ENCODE peak calls at places on chromosomes 13 and 19, in six cellular contexts. One of them, this sample, is unnamed.
A peak's percentile ranks its signal among the peaks of the same experiment; 100 is the strongest.

GRCh38 chr19:3075605-3076431 is 13.5 kb upstream of the TLE5 start:
- DNase-seq in A172: no peak
- DNase-seq in T1000: no peak
- DNase-seq in skeletal muscle cell: no peak
- DNase-seq in nucleus accumbens: peak; percentile 28
- DNase-seq in T-helper 17 cell: peak; percentile 78
- DNase-seq in this sample: peak; percentile 84

GRCh38 chr19:6267552-6268381 is 12.0 kb downstream of the MLLT1 start:
- DNase-seq in A172: no peak
- DNase-seq in T-helper 17 cell: no peak
- DNase-seq in nucleus accumbens: no peak
- DNase-seq in skeletal muscle cell: no peak
- DNase-seq in T1000: no peak
- DNase-seq in this sample: no peak

GRCh38 chr13:33578786-33579185 is 239.2 kb upstream of the RFC3 start:
- DNase-seq in skeletal muscle cell: no peak
- DNase-seq in A172: no peak
- DNase-seq in nucleus accumbens: no peak
- DNase-seq in T-helper 17 cell: no peak
- DNase-seq in T1000: no peak
- DNase-seq in this sample: no peak

GRCh38 chr19:51078104-51078503 is 4.6 kb downstream of the KLK14 start:
- DNase-seq in nucleus accumbens: no peak
- DNase-seq in T1000: no peak
- DNase-seq in T-helper 17 cell: no peak
- DNase-seq in skeletal muscle cell: no peak
- DNase-seq in A172: no peak
- DNase-seq in this sample: no peak

GRCh38 chr13:25455146-25455545 is 83.4 kb downstream of the ATP8A2 start:
- DNase-seq in nucleus accumbens: no peak
- DNase-seq in skeletal muscle cell: no peak
- DNase-seq in T1000: no peak
- DNase-seq in A172: no peak
- DNase-seq in T-helper 17 cell: no peak
- DNase-seq in this sample: no peak

GRCh38 chr19:15629003-15629880 is 11.5 kb upstream of the CYP4F3 start:
- DNase-seq in nucleus accumbens: peak; percentile 16
- DNase-seq in A172: peak; percentile 57
- DNase-seq in T1000: no peak
- DNase-seq in T-helper 17 cell: peak; percentile 94
- DNase-seq in skeletal muscle cell: no peak
- DNase-seq in this sample: no peak

GRCh38 chr19:51688665-51689571 is 4.2 kb upstream of the SPACA6 start:
- DNase-seq in T1000: peak; percentile 84
- DNase-seq in skeletal muscle cell: peak; percentile 93
- DNase-seq in A172: peak; percentile 73
- DNase-seq in T-helper 17 cell: no peak
- DNase-seq in nucleus accumbens: peak; percentile 78
- DNase-seq in this sample: peak; percentile 90

GRCh38 chr13:21039097-21039800 is 22.1 kb downstream of the LATS2 start:
- DNase-seq in skeletal muscle cell: no peak
- DNase-seq in A172: no peak
- DNase-seq in nucleus accumbens: no peak
- DNase-seq in T1000: no peak
- DNase-seq in T-helper 17 cell: no peak
- DNase-seq in this sample: no peak

GRCh38 chr13:54733639-54734038 is 1705.0 kb downstream of the OLFM4 start:
- DNase-seq in T-helper 17 cell: no peak
- DNase-seq in nucleus accumbens: no peak
- DNase-seq in A172: no peak
- DNase-seq in T1000: no peak
- DNase-seq in skeletal muscle cell: no peak
- DNase-seq in this sample: no peak

GRCh38 chr13:98686281-98686680 is 66.2 kb downstream of the SLC15A1 start:
- DNase-seq in T-helper 17 cell: no peak
- DNase-seq in nucleus accumbens: no peak
- DNase-seq in A172: no peak
- DNase-seq in skeletal muscle cell: no peak
- DNase-seq in T1000: no peak
- DNase-seq in this sample: no peak

GRCh38 chr13:42836930-42837329 is 55.5 kb downstream of the FAM216B start:
- DNase-seq in skeletal muscle cell: peak; percentile 60
- DNase-seq in nucleus accumbens: no peak
- DNase-seq in T-helper 17 cell: no peak
- DNase-seq in A172: no peak
- DNase-seq in T1000: no peak
- DNase-seq in this sample: no peak

GRCh38 chr13:113423225-113424170 is 29.8 kb downstream of the ADPRHL1 start:
- DNase-seq in T1000: no peak
- DNase-seq in T-helper 17 cell: no peak
- DNase-seq in skeletal muscle cell: no peak
- DNase-seq in A172: no peak
- DNase-seq in nucleus accumbens: no peak
- DNase-seq in this sample: no peak

GRCh38 chr13:99383511-99383921 is 76.3 kb upstream of the GPR183 start:
- DNase-seq in A172: no peak
- DNase-seq in skeletal muscle cell: no peak
- DNase-seq in nucleus accumbens: no peak
- DNase-seq in T1000: no peak
- DNase-seq in T-helper 17 cell: no peak
- DNase-seq in this sample: no peak

GRCh38 chr19:34075661-34076091 is 96.6 kb upstream of the LSM14A start:
- DNase-seq in T1000: no peak
- DNase-seq in A172: peak; percentile 8
- DNase-seq in skeletal muscle cell: no peak
- DNase-seq in T-helper 17 cell: no peak
- DNase-seq in nucleus accumbens: no peak
- DNase-seq in this sample: no peak

GRCh38 chr13:98206946-98207345 is 29.9 kb upstream of the RNF113B start:
- DNase-seq in nucleus accumbens: no peak
- DNase-seq in skeletal muscle cell: peak; percentile 89
- DNase-seq in T1000: no peak
- DNase-seq in T-helper 17 cell: no peak
- DNase-seq in A172: peak; percentile 53
- DNase-seq in this sample: no peak

GRCh38 chr13:94176576-94176975 is 302.9 kb downstream of the DCT start:
- DNase-seq in nucleus accumbens: no peak
- DNase-seq in skeletal muscle cell: peak; percentile 61
- DNase-seq in A172: no peak
- DNase-seq in T1000: no peak
- DNase-seq in T-helper 17 cell: no peak
- DNase-seq in this sample: no peak

GRCh38 chr19:52270266-52270885 is 989 bp downstream of the ZNF766 start:
- DNase-seq in T-helper 17 cell: no peak
- DNase-seq in A172: peak; percentile 12
- DNase-seq in T1000: no peak
- DNase-seq in skeletal muscle cell: no peak
- DNase-seq in nucleus accumbens: no peak
- DNase-seq in this sample: no peak

GRCh38 chr13:42113478-42113877 is 65.0 kb downstream of the DGKH start:
- DNase-seq in nucleus accumbens: no peak
- DNase-seq in skeletal muscle cell: no peak
- DNase-seq in T-helper 17 cell: no peak
- DNase-seq in A172: no peak
- DNase-seq in T1000: no peak
- DNase-seq in this sample: no peak

GRCh38 chr19:45306522-45307027 is 16.1 kb downstream of the CKM start:
- DNase-seq in nucleus accumbens: no peak
- DNase-seq in skeletal muscle cell: no peak
- DNase-seq in T1000: no peak
- DNase-seq in A172: no peak
- DNase-seq in T-helper 17 cell: no peak
- DNase-seq in this sample: no peak

This sample was measured in mesothelial cell of epicardium.